ENCODE peak calls at places on chromosomes 2 and 18, in seven cellular contexts. U is spleen, R is OCI-LY7, D is lower lobe of right lung, P is K562, O is tibial artery, K is MM.1S. Z is an unnamed sample. For H3K4me1, the result is how much of the 10 kb centered on the place peaks cover.

GRCh38 chr2:234953116-234954031 is 1.6 kb downstream of the SH3BP4 start:
- DNase-seq in U (peak), R (no peak), D (peak), P (no peak), O (peak), K (no peak), Z (no peak)

GRCh38 chr2:23705771-23706612 is 220.9 kb downstream of the ATAD2B start:
- DNase-seq in U (no peak), R (no peak), D (no peak), P (no peak), O (peak), K (no peak), Z (no peak)

GRCh38 chr2:218368150-218368528 is 11.5 kb downstream of the CATIP start:
- DNase-seq in U (peak), R (no peak), D (peak), P (no peak), O (no peak), K (no peak), Z (no peak)

GRCh38 chr2:114968748-114969400 is 526.4 kb downstream of the DPP10 start:
- DNase-seq in U (no peak), R (no peak), D (no peak), P (no peak), O (no peak), K (no peak), Z (no peak)

GRCh38 chr2:160387558-160388262 is 105.9 kb downstream of the RBMS1 start:
- DNase-seq in U (no peak), R (no peak), D (no peak), P (no peak), O (peak), K (no peak), Z (no peak)

GRCh38 chr2:226552571-226553285 is 246.9 kb downstream of the IRS1 start:
- DNase-seq in U (no peak), R (no peak), D (no peak), P (no peak), O (no peak), K (no peak), Z (no peak)

GRCh38 chr2:64328415-64328722 is 125.6 kb upstream of the LGALSL start:
- DNase-seq in U (no peak), R (peak), D (no peak), P (no peak), O (no peak), K (no peak), Z (no peak)

GRCh38 chr2:79941172-79941571 is 363.4 kb downstream of the LRRTM1 start:
- DNase-seq in U (no peak), R (no peak), D (no peak), P (no peak), O (no peak), K (no peak), Z (no peak)

GRCh38 chr18:79553696-79554095 is 125.9 kb upstream of the CTDP1 start:
- DNase-seq in U (no peak), R (no peak), D (no peak), P (no peak), O (peak), K (no peak), Z (no peak)

GRCh38 chr2:168798888-168799410 is 3.5 kb upstream of the NOSTRIN start:
- DNase-seq in U (no peak), R (no peak), D (no peak), P (peak), O (no peak), K (no peak), Z (no peak)

GRCh38 chr2:26184555-26185303 is 11.8 kb downstream of the GAREM2 start:
- DNase-seq in U (peak), R (peak), D (peak), P (peak), O (peak), K (peak), Z (peak)

GRCh38 chr2:73611867-73612266 is 30.4 kb downstream of the NAT8 start:
- DNase-seq in U (no peak), R (no peak), D (no peak), P (no peak), O (no peak), K (no peak), Z (no peak)

GRCh38 chr2:204645018-204645775 is 99.9 kb downstream of the PARD3B start:
- DNase-seq in U (no peak), R (no peak), D (no peak), P (no peak), O (no peak), K (no peak), Z (no peak)

GRCh38 chr2:70344195-70344594 is 42.3 kb upstream of the FAM136A start:
- DNase-seq in U (no peak), R (no peak), D (no peak), P (no peak), O (no peak), K (no peak), Z (no peak)

GRCh38 chr2:46387886-46388515 is 90.8 kb downstream of the EPAS1 start:
- DNase-seq in U (no peak), R (no peak), D (no peak), P (no peak), O (no peak), K (no peak), Z (no peak)

GRCh38 chr2:26450031-26450635 is 27.8 kb downstream of the OTOF start:
- DNase-seq in U (no peak), R (no peak), D (no peak), P (no peak), O (peak), K (no peak), Z (no peak)

GRCh38 chr2:98479959-98480524 is 35.4 kb downstream of the INPP4A start:
- DNase-seq in U (peak), R (peak), D (peak), P (no peak), O (peak), K (peak), Z (peak)

GRCh38 chr2:152234277-152234676 is 58.7 kb upstream of the STAM2 start:
- DNase-seq in U (no peak), R (no peak), D (no peak), P (no peak), O (no peak), K (no peak), Z (no peak)

GRCh38 chr18:39764848-39765247 is 2190.2 kb upstream of the PIK3C3 start:
- DNase-seq in U (no peak), R (no peak), D (no peak), P (no peak), O (no peak), K (no peak), Z (no peak)

GRCh38 chr2:6492573-6492972 is 373.1 kb downstream of the CMPK2 start:
- DNase-seq in U (no peak), R (no peak), D (no peak), P (no peak), O (no peak), K (no peak), Z (no peak)

GRCh38 chr2:54879037-54879436 is 155.6 kb downstream of the EML6 start:
- DNase-seq in U (no peak), R (no peak), D (no peak), P (no peak), O (no peak), K (no peak), Z (no peak)

GRCh38 chr2:128425216-128425615 is 106.5 kb upstream of the HS6ST1 start:
- DNase-seq in U (peak), R (no peak), D (no peak), P (no peak), O (peak), K (no peak), Z (no peak)

GRCh38 chr2:196291418-196291817 is 120.0 kb upstream of the STK17B start:
- DNase-seq in U (no peak), R (no peak), D (no peak), P (no peak), O (no peak), K (no peak), Z (no peak)

GRCh38 chr18:35122586-35123224 is 81.5 kb downstream of the MAPRE2 start:
- DNase-seq in U (no peak), R (no peak), D (no peak), P (no peak), O (no peak), K (no peak), Z (no peak)

GRCh38 chr2:238097988-238098853 is 1.9 kb upstream of the ESPNL start:
- DNase-seq in U (no peak), R (peak), D (peak), P (peak), O (no peak), K (peak), Z (no peak)

GRCh38 chr2:121969155-121969554 is 213.7 kb downstream of the TSN start:
- DNase-seq in U (no peak), R (no peak), D (no peak), P (no peak), O (peak), K (no peak), Z (no peak)

GRCh38 chr2:8848328-8849100 is 11.1 kb upstream of the KIDINS220 start:
- DNase-seq in U (no peak), R (no peak), D (no peak), P (no peak), O (no peak), K (no peak), Z (no peak)

GRCh38 chr2:58448845-58449244 is 207.7 kb upstream of the FANCL start:
- DNase-seq in U (no peak), R (no peak), D (no peak), P (no peak), O (no peak), K (no peak), Z (no peak)

GRCh38 chr18:25055076-25055475 is 296.9 kb downstream of the ZNF521 start:
- DNase-seq in U (no peak), R (no peak), D (no peak), P (no peak), O (no peak), K (no peak), Z (no peak)

GRCh38 chr2:86807462-86808275 is 17.0 kb upstream of the CD8A start:
- DNase-seq in U (peak), R (no peak), D (peak), P (no peak), O (peak), K (peak), Z (peak)

GRCh38 chr2:75194184-75194868 is 5.0 kb downstream of the TACR1 start:
- DNase-seq in U (no peak), R (no peak), D (no peak), P (no peak), O (no peak), K (no peak), Z (no peak)

GRCh38 chr2:177056540-177056939 is 156.1 kb upstream of the HNRNPA3 start:
- DNase-seq in U (no peak), R (no peak), D (no peak), P (no peak), O (no peak), K (no peak), Z (no peak)

DNA sequence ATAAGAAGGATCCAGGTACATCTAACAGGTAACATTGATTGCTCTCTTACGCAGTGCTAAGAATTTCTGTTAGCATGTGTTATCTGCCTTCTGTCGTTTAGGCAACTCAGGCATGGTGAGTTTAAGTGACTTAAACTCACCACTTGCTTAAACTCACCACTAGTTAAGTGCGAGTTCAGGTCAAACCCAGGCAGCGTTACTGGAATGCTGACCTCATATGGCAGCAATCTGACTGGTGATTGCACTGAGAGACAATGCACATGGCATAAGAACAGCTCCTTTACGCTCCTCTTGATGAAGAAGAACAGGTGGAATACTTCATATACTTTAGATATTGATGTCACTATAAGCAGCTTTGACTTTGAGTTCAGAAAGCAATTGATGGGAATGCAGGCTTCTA is 954.1 kb downstream of the SOCS6 start:
- DNase-seq in U (no peak), R (no peak), D (no peak), P (no peak), O (no peak), K (no peak), Z (no peak)
- H3K4me3 ChIP-seq in U (no peak), R (no peak), D (no peak), P (no peak), O (no peak), K (no peak), Z (no peak)

GRCh38 chr2:145623136-145623535 is 1103.2 kb upstream of the ZEB2 start:
- DNase-seq in U (no peak), R (no peak), D (no peak), P (no peak), O (no peak), K (no peak), Z (no peak)
- H3K27ac ChIP-seq in U (no peak), R (no peak), D (no peak), P (no peak), O (no peak), K (no peak), Z (no peak)

GRCh38 chr2:85019121-85019520 is 48.2 kb downstream of the KCMF1 start:
- DNase-seq in U (no peak), R (no peak), D (no peak), P (no peak), O (no peak), K (no peak), Z (no peak)
- H3K4me1 ChIP-seq in U (under half), R (under half), D (under half), P (under half), O (under half), K (under half), Z (under half)

GRCh38 chr18:13381331-13381730 is 162.8 kb downstream of the LDLRAD4 start:
- DNase-seq in U (no peak), R (no peak), D (no peak), P (no peak), O (no peak), K (no peak), Z (no peak)
- H3K4me3 ChIP-seq in U (peak), R (no peak), D (no peak), P (no peak), O (no peak), K (peak), Z (peak)